ENCODE peak calls at places on chromosomes 3 and 15, in five cellular contexts. Q is astrocyte; J is activated CD8-positive, alpha-beta T cell treated with anti-CD3 and anti-CD28 coated beads, Interleukin-2, amount 10 ng/mL, durations not matched to agents 7 days and 5 days; E is bronchial epithelial cell; G is AG20443. C is an unnamed sample.

GRCh38 chr3:15636028-15636709 is 34.6 kb downstream of the BTD start:
- DNase-seq in J (peak), G (peak), E (peak), Q (peak), C (peak)

GRCh38 chr3:31377045-31377642 is 155.6 kb upstream of the STT3B start:
- DNase-seq in Q (peak), E (peak), G (peak), J (peak), C (peak)

GRCh38 chr3:20552605-20553275 is 366.7 kb upstream of the SGO1 start:
- DNase-seq in Q (no peak), G (no peak), E (no peak), J (no peak), C (no peak)

GRCh38 chr3:171058058-171058457 is 31.5 kb upstream of the SLC2A2 start:
- DNase-seq in J (no peak), Q (peak), G (peak), E (peak), C (peak)

GRCh38 chr15:36601497-36601932 is 22.1 kb downstream of the CDIN1 start:
- DNase-seq in G (peak), E (no peak), J (no peak), Q (peak), C (peak)

GRCh38 chr3:141429371-141430035 is 57.3 kb upstream of the RASA2 start:
- DNase-seq in J (no peak), E (no peak), G (no peak), Q (no peak), C (no peak)

GRCh38 chr3:58073315-58074125 is 65.3 kb downstream of the FLNB start:
- DNase-seq in J (no peak), Q (peak), E (no peak), G (peak), C (no peak)

GRCh38 chr3:39317571-39318169 is 11.8 kb upstream of the CCR8 start:
- DNase-seq in Q (no peak), G (no peak), E (peak), J (no peak), C (peak)

GRCh38 chr3:186452517-186452916 is 90.5 kb upstream of the DGKG start:
- DNase-seq in J (no peak), Q (peak), E (peak), G (peak), C (peak)

GRCh38 chr3:34533468-34533867 is 735.0 kb downstream of the PDCD6IP start:
- DNase-seq in G (no peak), J (no peak), Q (no peak), E (no peak), C (no peak)

GRCh38 chr3:117219296-117219695 is 509.7 kb downstream of the TUSC7 start:
- DNase-seq in Q (no peak), E (no peak), G (no peak), J (no peak), C (no peak)

GRCh38 chr3:197494366-197495058 is 61.3 kb downstream of the BDH1 start:
- DNase-seq in E (peak), Q (peak), J (no peak), G (peak), C (peak)

GRCh38 chr3:107913671-107914070 is 177.2 kb downstream of the CD47 start:
- DNase-seq in E (peak), Q (peak), G (peak), J (no peak), C (peak)

GRCh38 chr3:138578141-138578540 is 15.9 kb downstream of the CEP70 start:
- DNase-seq in E (no peak), J (no peak), Q (no peak), G (peak), C (no peak)

GRCh38 chr15:73244333-73244732 is 124.4 kb downstream of the HCN4 start:
- DNase-seq in Q (no peak), J (peak), E (peak), G (no peak), C (peak)

GRCh38 chr3:187809979-187810568 is 64.8 kb upstream of the BCL6 start:
- DNase-seq in G (no peak), E (peak), Q (no peak), J (no peak), C (no peak)

GRCh38 chr3:122512284-122512683 is 2.5 kb downstream of the KPNA1 start:
- DNase-seq in Q (no peak), G (no peak), E (no peak), J (no peak), C (no peak)

GRCh38 chr3:31106912-31107311 is 212.5 kb upstream of the GADL1 start:
- DNase-seq in G (no peak), Q (no peak), E (peak), J (no peak), C (no peak)

GRCh38 chr15:89958107-89958805 is 42.9 kb upstream of the ZNF710 start:
- DNase-seq in G (no peak), J (no peak), E (peak), Q (no peak), C (no peak)

GRCh38 chr3:4644954-4645353 is 151.8 kb downstream of the ITPR1 start:
- DNase-seq in Q (peak), J (no peak), G (peak), E (no peak), C (no peak)

GRCh38 chr3:177282028-177282655 is 84.9 kb upstream of the TBL1XR1 start:
- DNase-seq in Q (no peak), E (no peak), J (no peak), G (no peak), C (no peak)

C was measured in kidney tubule cell.